ENCODE peak calls at places on chromosomes 11 and 22, in five cellular contexts. One of them, this sample, is unnamed.

GRCh38 chr11:55401011-55401410 is 33.2 kb downstream of the OR4A15 start:
- DNase-seq in ovary: no peak
- DNase-seq in stomach: no peak
- DNase-seq in right lobe of liver: no peak
- DNase-seq in AG04450: no peak
- DNase-seq in this sample: no peak

GRCh38 chr22:38271927-38272372 is 860 bp downstream of the TMEM184B start:
- DNase-seq in stomach: peak
- DNase-seq in AG04450: no peak
- DNase-seq in right lobe of liver: peak
- DNase-seq in ovary: peak
- DNase-seq in this sample: no peak

GRCh38 chr22:30880847-30881246 is 87.7 kb downstream of the MORC2 start:
- DNase-seq in ovary: no peak
- DNase-seq in right lobe of liver: no peak
- DNase-seq in AG04450: no peak
- DNase-seq in stomach: no peak
- DNase-seq in this sample: no peak

GRCh38 chr11:11416917-11417316 is 63.9 kb upstream of the CSNK2A3 start:
- DNase-seq in ovary: no peak
- DNase-seq in right lobe of liver: no peak
- DNase-seq in AG04450: no peak
- DNase-seq in stomach: no peak
- DNase-seq in this sample: no peak

GRCh38 chr11:6742260-6742659 is 29.5 kb downstream of the OR2AG2 start:
- DNase-seq in AG04450: no peak
- DNase-seq in ovary: no peak
- DNase-seq in stomach: no peak
- DNase-seq in right lobe of liver: no peak
- DNase-seq in this sample: no peak

GRCh38 chr11:61163714-61164609 is 2.7 kb upstream of the VPS37C start:
- DNase-seq in right lobe of liver: no peak
- DNase-seq in ovary: no peak
- DNase-seq in AG04450: no peak
- DNase-seq in stomach: peak
- DNase-seq in this sample: no peak

GRCh38 chr11:88590366-88590765 is 252.8 kb upstream of the CTSC start:
- DNase-seq in stomach: no peak
- DNase-seq in right lobe of liver: no peak
- DNase-seq in ovary: no peak
- DNase-seq in AG04450: no peak
- DNase-seq in this sample: no peak

GRCh38 chr11:91904792-91905785 is 319.5 kb upstream of the FAT3 start:
- DNase-seq in stomach: no peak
- DNase-seq in ovary: no peak
- DNase-seq in AG04450: no peak
- DNase-seq in right lobe of liver: no peak
- DNase-seq in this sample: no peak

GRCh38 chr11:71418643-71419042 is 29.6 kb downstream of the DHCR7 start:
- DNase-seq in right lobe of liver: no peak
- DNase-seq in AG04450: no peak
- DNase-seq in stomach: no peak
- DNase-seq in ovary: no peak
- DNase-seq in this sample: no peak

GRCh38 chr11:32435511-32435946 is at the start of gene WT1:
- DNase-seq in AG04450: no peak
- DNase-seq in right lobe of liver: no peak
- DNase-seq in ovary: peak
- DNase-seq in stomach: no peak
- DNase-seq in this sample: no peak

GRCh38 chr22:42699281-42699681 is 21.4 kb downstream of the A4GALT start:
- DNase-seq in right lobe of liver: no peak
- DNase-seq in stomach: no peak
- DNase-seq in AG04450: no peak
- DNase-seq in ovary: no peak
- DNase-seq in this sample: no peak

GRCh38 chr22:43561421-43562178 is 149.8 kb downstream of the MPPED1 start:
- DNase-seq in right lobe of liver: no peak
- DNase-seq in stomach: no peak
- DNase-seq in ovary: no peak
- DNase-seq in AG04450: no peak
- DNase-seq in this sample: no peak

GRCh38 chr11:46455816-46456215 is 64.2 kb upstream of the CHRM4 start:
- DNase-seq in AG04450: no peak
- DNase-seq in ovary: no peak
- DNase-seq in stomach: no peak
- DNase-seq in right lobe of liver: no peak
- DNase-seq in this sample: no peak

GRCh38 chr11:72326151-72326842 is 82.3 kb upstream of the PHOX2A start:
- DNase-seq in right lobe of liver: no peak
- DNase-seq in ovary: no peak
- DNase-seq in AG04450: no peak
- DNase-seq in stomach: no peak
- DNase-seq in this sample: no peak

GRCh38 chr11:10845589-10845988 is 12.3 kb downstream of the ZBED5 start:
- DNase-seq in stomach: no peak
- DNase-seq in right lobe of liver: no peak
- DNase-seq in AG04450: no peak
- DNase-seq in ovary: no peak
- DNase-seq in this sample: no peak

GRCh38 chr11:72154816-72155215 is 19.3 kb downstream of the FOLR3 start:
- DNase-seq in right lobe of liver: no peak
- DNase-seq in AG04450: no peak
- DNase-seq in stomach: no peak
- DNase-seq in ovary: no peak
- DNase-seq in this sample: no peak

GRCh38 chr22:43110444-43110926 is at the start of gene BIK:
- DNase-seq in AG04450: no peak
- DNase-seq in right lobe of liver: peak
- DNase-seq in stomach: peak
- DNase-seq in ovary: no peak
- DNase-seq in this sample: no peak

GRCh38 chr22:26610072-26610958 is 7.5 kb downstream of the CRYBB1 start:
- DNase-seq in ovary: no peak
- DNase-seq in AG04450: peak
- DNase-seq in right lobe of liver: no peak
- DNase-seq in stomach: peak
- DNase-seq in this sample: no peak

GRCh38 chr11:27703453-27703852 is 3.2 kb upstream of the BDNF start:
- DNase-seq in stomach: no peak
- DNase-seq in ovary: no peak
- DNase-seq in AG04450: no peak
- DNase-seq in right lobe of liver: no peak
- DNase-seq in this sample: no peak

GRCh38 chr11:121965330-121965729 is 150.7 kb downstream of the BLID start:
- DNase-seq in ovary: peak
- DNase-seq in AG04450: no peak
- DNase-seq in stomach: no peak
- DNase-seq in right lobe of liver: no peak
- DNase-seq in this sample: no peak

GRCh38 chr11:111602865-111603632 is 800 bp downstream of the SIK2 start:
- DNase-seq in AG04450: no peak
- DNase-seq in ovary: peak
- DNase-seq in stomach: peak
- DNase-seq in right lobe of liver: peak
- DNase-seq in this sample: no peak

GRCh38 chr11:134510171-134510570 is 98.1 kb upstream of the B3GAT1 start:
- DNase-seq in AG04450: no peak
- DNase-seq in stomach: no peak
- DNase-seq in ovary: no peak
- DNase-seq in right lobe of liver: no peak
- DNase-seq in this sample: no peak

GRCh38 chr22:44132724-44133123 is 48.0 kb upstream of the PARVG start:
- DNase-seq in right lobe of liver: no peak
- DNase-seq in ovary: no peak
- DNase-seq in AG04450: no peak
- DNase-seq in stomach: no peak
- DNase-seq in this sample: no peak

GRCh38 chr11:109426442-109426841 is 4.5 kb downstream of the C11orf87 start:
- DNase-seq in right lobe of liver: no peak
- DNase-seq in ovary: no peak
- DNase-seq in stomach: no peak
- DNase-seq in AG04450: no peak
- DNase-seq in this sample: no peak
- TF ChIP-seq CTCF in right lobe of liver: no peak
- TF ChIP-seq CTCF in ovary: no peak
- TF ChIP-seq CTCF in stomach: no peak
- TF ChIP-seq CTCF in AG04450: peak
- TF ChIP-seq CTCF in this sample: peak

DNA sequence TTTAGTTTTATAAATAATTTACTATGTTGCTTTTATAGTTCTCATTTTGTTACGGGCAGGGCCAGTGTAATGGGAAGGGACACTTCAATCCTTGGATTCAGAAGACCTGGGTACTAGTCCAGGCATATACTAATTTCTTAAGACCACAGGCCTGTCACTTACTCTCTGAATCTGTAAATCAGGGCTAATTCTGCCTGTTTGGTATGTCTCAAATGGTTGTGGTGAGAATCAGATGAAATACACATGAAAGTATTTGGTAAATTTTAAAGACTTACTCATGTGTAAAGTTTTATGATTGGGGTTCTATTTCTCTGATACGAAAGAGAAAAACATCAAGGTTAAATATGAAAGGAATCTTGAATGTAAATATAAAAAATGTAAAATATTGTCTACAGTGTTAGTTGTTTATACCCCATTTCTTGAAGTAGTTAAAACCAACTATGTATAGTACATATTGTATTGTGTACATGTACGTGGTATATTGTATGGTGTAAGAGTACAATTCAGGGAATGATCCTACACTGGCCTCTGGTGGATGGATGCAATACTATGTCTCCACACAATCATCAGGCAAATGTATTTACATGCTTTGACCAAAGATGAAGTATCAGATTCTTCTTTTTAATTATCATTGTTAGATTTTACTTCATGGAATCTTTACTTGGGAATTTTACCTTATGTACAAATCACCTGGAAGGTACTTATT is 24.5 kb upstream of the RAG2 start:
- DNase-seq in stomach: no peak
- DNase-seq in AG04450: peak
- DNase-seq in right lobe of liver: no peak
- DNase-seq in ovary: no peak
- DNase-seq in this sample: no peak
- TF ChIP-seq CTCF in stomach: peak
- TF ChIP-seq CTCF in AG04450: peak
- TF ChIP-seq CTCF in right lobe of liver: peak
- TF ChIP-seq CTCF in ovary: no peak
- TF ChIP-seq CTCF in this sample: peak

GRCh38 chr22:20258584-20259335 is 9.4 kb downstream of the RTN4R start:
- DNase-seq in right lobe of liver: no peak
- DNase-seq in AG04450: no peak
- DNase-seq in ovary: no peak
- DNase-seq in stomach: no peak
- DNase-seq in this sample: no peak
- TF ChIP-seq CTCF in right lobe of liver: peak
- TF ChIP-seq CTCF in AG04450: peak
- TF ChIP-seq CTCF in ovary: no peak
- TF ChIP-seq CTCF in stomach: no peak
- TF ChIP-seq CTCF in this sample: peak

GRCh38 chr11:31236052-31236652 is 133.4 kb downstream of the DCDC1 start:
- DNase-seq in right lobe of liver: no peak
- DNase-seq in AG04450: no peak
- DNase-seq in ovary: no peak
- DNase-seq in stomach: no peak
- DNase-seq in this sample: no peak
- TF ChIP-seq CTCF in right lobe of liver: peak
- TF ChIP-seq CTCF in AG04450: peak
- TF ChIP-seq CTCF in ovary: no peak
- TF ChIP-seq CTCF in stomach: no peak
- TF ChIP-seq CTCF in this sample: peak

GRCh38 chr11:67506426-67507032 is 1.4 kb upstream of the PITPNM1 start:
- DNase-seq in right lobe of liver: no peak
- DNase-seq in AG04450: no peak
- DNase-seq in stomach: peak
- DNase-seq in ovary: no peak
- DNase-seq in this sample: no peak
- TF ChIP-seq CTCF in right lobe of liver: peak
- TF ChIP-seq CTCF in AG04450: no peak
- TF ChIP-seq CTCF in stomach: no peak
- TF ChIP-seq CTCF in ovary: no peak
- TF ChIP-seq CTCF in this sample: no peak

GRCh38 chr11:101279728-101280127 is 150.1 kb upstream of the PGR start:
- DNase-seq in stomach: no peak
- DNase-seq in AG04450: no peak
- DNase-seq in ovary: no peak
- DNase-seq in right lobe of liver: no peak
- DNase-seq in this sample: no peak
- TF ChIP-seq CTCF in stomach: no peak
- TF ChIP-seq CTCF in AG04450: no peak
- TF ChIP-seq CTCF in ovary: no peak
- TF ChIP-seq CTCF in right lobe of liver: no peak
- TF ChIP-seq CTCF in this sample: no peak

GRCh38 chr11:127133061-127133460 is 132.5 kb upstream of the KIRREL3 start:
- DNase-seq in ovary: no peak
- DNase-seq in stomach: no peak
- DNase-seq in AG04450: no peak
- DNase-seq in right lobe of liver: no peak
- DNase-seq in this sample: no peak

DNA sequence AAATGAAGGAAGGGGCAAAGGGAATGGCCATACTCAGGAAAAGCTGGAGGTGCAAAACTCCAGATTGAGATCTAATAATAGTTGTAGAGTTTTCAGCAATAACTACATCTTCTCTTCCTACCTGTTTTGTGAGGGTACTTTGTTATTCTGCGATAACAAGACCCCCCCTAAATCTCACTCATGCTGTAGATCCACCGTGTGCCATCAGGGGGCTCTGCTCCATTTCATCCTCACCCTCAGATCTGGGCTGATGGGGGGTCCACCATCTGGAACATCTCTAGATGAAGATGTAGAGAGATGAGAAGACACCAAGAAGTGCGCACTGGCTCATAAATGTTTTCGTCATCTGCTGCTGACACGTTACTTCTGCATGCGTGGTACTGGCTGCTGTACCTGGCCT is 135.9 kb upstream of the KIRREL3 start:
- DNase-seq in stomach: no peak
- DNase-seq in right lobe of liver: no peak
- DNase-seq in ovary: no peak
- DNase-seq in AG04450: no peak
- DNase-seq in this sample: no peak
- TF ChIP-seq CTCF in stomach: no peak
- TF ChIP-seq CTCF in right lobe of liver: no peak
- TF ChIP-seq CTCF in ovary: no peak
- TF ChIP-seq CTCF in AG04450: no peak
- TF ChIP-seq CTCF in this sample: no peak

GRCh38 chr11:65870706-65871681 is 1.6 kb downstream of the EFEMP2 start:
- DNase-seq in stomach: no peak
- DNase-seq in right lobe of liver: no peak
- DNase-seq in ovary: peak
- DNase-seq in AG04450: no peak
- DNase-seq in this sample: no peak

GRCh38 chr11:65873280-65874156 is 918 bp upstream of the EFEMP2 start:
- DNase-seq in right lobe of liver: peak
- DNase-seq in ovary: peak
- DNase-seq in AG04450: peak
- DNase-seq in stomach: peak
- DNase-seq in this sample: peak

GRCh38 chr11:65870307-65870658 is 2.3 kb downstream of the EFEMP2 start:
- DNase-seq in ovary: peak
- DNase-seq in right lobe of liver: no peak
- DNase-seq in AG04450: no peak
- DNase-seq in stomach: no peak
- DNase-seq in this sample: no peak

GRCh38 chr11:65872555-65873279 is at the start of gene EFEMP2:
- DNase-seq in right lobe of liver: no peak
- DNase-seq in stomach: no peak
- DNase-seq in ovary: peak
- DNase-seq in AG04450: no peak
- DNase-seq in this sample: no peak

GRCh38 chr11:65871811-65872548 is 620 bp downstream of the EFEMP2 start:
- DNase-seq in right lobe of liver: no peak
- DNase-seq in stomach: no peak
- DNase-seq in AG04450: no peak
- DNase-seq in ovary: no peak
- DNase-seq in this sample: no peak
- TF ChIP-seq CTCF in right lobe of liver: no peak
- TF ChIP-seq CTCF in stomach: no peak
- TF ChIP-seq CTCF in AG04450: peak
- TF ChIP-seq CTCF in ovary: no peak
- TF ChIP-seq CTCF in this sample: no peak